ENCODE peak calls at places on chromosomes 12 and 14, in five cellular contexts. V is lung, C is lower lobe of right lung, D is MM.1S, Q is A673. K is an unnamed sample.

GRCh38 chr14:95157987-95158712 is 821 bp upstream of the DICER1 start:
- DNase-seq in Q (no peak), D (peak; percentile 42), C (no peak), V (no peak), K (peak; percentile 45)

GRCh38 chr12:130792926-130793849 is 45.9 kb downstream of the STX2 start:
- DNase-seq in D (no peak), Q (no peak), C (no peak), V (no peak), K (no peak)

GRCh38 chr12:53991077-53991460 is 6.1 kb downstream of the HOXC10 start:
- DNase-seq in Q (no peak), C (no peak), V (no peak), D (no peak), K (no peak)

GRCh38 chr14:52735921-52736489 is 6.0 kb downstream of the STYX start:
- DNase-seq in C (no peak), V (no peak), Q (no peak), D (no peak), K (no peak)

GRCh38 chr12:113961921-113962710 is 4.0 kb downstream of the RBM19 start:
- DNase-seq in C (no peak), Q (no peak), V (no peak), D (no peak), K (peak; percentile 77)

GRCh38 chr12:109288571-109288970 is 20.5 kb downstream of the FOXN4 start:
- DNase-seq in C (no peak), V (no peak), D (no peak), Q (no peak), K (no peak)

GRCh38 chr12:131211279-131211938 is 257.7 kb downstream of the ADGRD1 start:
- DNase-seq in D (no peak), Q (no peak), V (no peak), C (no peak), K (no peak)

GRCh38 chr14:24665440-24665991 is 31.5 kb upstream of the GZMB start:
- DNase-seq in Q (no peak), V (no peak), C (no peak), D (peak; percentile 69), K (peak; percentile 28)

GRCh38 chr12:108833355-108833733 is 24.0 kb downstream of the SSH1 start:
- DNase-seq in V (no peak), Q (peak; percentile 52), D (no peak), C (peak; percentile 64), K (no peak)

GRCh38 chr14:100018482-100018881 is 46.7 kb upstream of the EVL start:
- DNase-seq in Q (no peak), V (no peak), C (no peak), D (no peak), K (no peak)

GRCh38 chr12:113582521-113583218 is 111.0 kb upstream of the LHX5 start:
- DNase-seq in V (no peak), D (no peak), C (no peak), Q (no peak), K (no peak)

GRCh38 chr14:85528080-85528881 is 1.7 kb upstream of the FLRT2 start:
- DNase-seq in Q (peak; percentile 90), C (no peak), D (no peak), V (no peak), K (no peak)

GRCh38 chr14:24339284-24340151 is at the start of gene RIPK3:
- DNase-seq in D (peak; percentile 52), C (peak; percentile 87), V (peak; percentile 78), Q (no peak), K (peak; percentile 81)

GRCh38 chr14:53306926-53307325 is 153.8 kb upstream of the DDHD1 start:
- DNase-seq in Q (no peak), D (no peak), C (no peak), V (no peak), K (no peak)

GRCh38 chr12:89059061-89059460 is 293.2 kb downstream of the DUSP6 start:
- DNase-seq in C (no peak), D (no peak), V (no peak), Q (no peak), K (no peak)

GRCh38 chr14:73142216-73142615 is 5.9 kb downstream of the PSEN1 start:
- DNase-seq in Q (no peak), V (no peak), D (peak; percentile 70), C (no peak), K (peak; percentile 52)

GRCh38 chr12:118436002-118436724 is 59.8 kb downstream of the SUDS3 start:
- DNase-seq in Q (peak; percentile 47), D (no peak), C (no peak), V (no peak), K (peak; percentile 27)

GRCh38 chr14:32593290-32593942 is 264.3 kb downstream of the AKAP6 start:
- DNase-seq in C (no peak), Q (no peak), V (no peak), D (no peak), K (no peak)

DNA sequence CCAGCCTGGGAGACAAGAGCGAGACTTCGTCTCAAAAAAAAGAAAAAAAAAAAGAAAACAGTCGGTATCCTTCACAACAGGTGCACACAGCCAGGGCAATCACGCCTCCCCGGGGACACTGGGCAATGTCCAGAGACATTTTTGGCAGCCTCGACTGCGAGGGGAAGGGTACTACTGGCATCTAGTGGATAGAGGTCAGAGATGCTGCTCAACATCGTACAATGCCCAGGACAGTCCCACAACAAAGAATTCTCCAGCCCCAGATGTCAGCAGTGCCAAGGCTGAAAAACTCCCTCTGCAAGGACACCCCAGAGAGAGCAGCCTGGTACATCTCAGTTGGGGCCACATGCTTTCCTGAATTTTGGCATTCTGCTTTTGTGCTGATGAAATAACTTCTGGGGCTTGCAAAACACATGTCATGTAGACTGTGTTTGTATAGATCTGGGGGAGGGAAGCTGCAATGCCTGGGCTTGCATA is 21.5 kb downstream of the ALDH2 start:
- DNase-seq in C (no peak), Q (peak; percentile 36), V (no peak), D (no peak), K (peak; percentile 60)
- TF ChIP-seq CTCF in C (peak; percentile 35), Q (peak; percentile 27), V (no peak), D (no peak), K (peak; percentile 49)

DNA sequence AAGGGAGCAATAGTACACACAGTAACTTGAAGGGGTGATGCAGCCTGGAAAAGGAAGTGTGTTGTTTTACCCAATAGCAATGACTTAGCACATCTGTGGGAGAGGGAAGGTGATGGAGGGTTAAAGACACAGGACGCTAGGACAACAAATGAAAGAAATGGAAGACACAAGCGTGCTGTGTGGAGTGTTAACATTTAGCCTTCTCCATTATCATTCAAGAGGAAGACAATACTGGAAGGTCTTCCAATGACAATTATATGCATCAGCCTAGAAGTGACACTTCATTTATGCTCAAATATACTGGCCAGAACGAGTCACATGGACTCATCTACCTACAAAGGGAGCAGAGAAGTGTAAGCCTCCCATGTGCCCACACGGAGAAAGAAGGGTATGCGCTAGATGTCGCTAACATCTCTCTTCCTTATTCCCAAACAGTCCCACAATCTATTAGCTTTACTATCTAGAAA is 20.5 kb downstream of the PPM1H start:
- DNase-seq in C (no peak), D (no peak), Q (no peak), V (no peak), K (no peak)
- TF ChIP-seq CTCF in C (no peak), D (no peak), Q (no peak), V (no peak), K (no peak)

DNA sequence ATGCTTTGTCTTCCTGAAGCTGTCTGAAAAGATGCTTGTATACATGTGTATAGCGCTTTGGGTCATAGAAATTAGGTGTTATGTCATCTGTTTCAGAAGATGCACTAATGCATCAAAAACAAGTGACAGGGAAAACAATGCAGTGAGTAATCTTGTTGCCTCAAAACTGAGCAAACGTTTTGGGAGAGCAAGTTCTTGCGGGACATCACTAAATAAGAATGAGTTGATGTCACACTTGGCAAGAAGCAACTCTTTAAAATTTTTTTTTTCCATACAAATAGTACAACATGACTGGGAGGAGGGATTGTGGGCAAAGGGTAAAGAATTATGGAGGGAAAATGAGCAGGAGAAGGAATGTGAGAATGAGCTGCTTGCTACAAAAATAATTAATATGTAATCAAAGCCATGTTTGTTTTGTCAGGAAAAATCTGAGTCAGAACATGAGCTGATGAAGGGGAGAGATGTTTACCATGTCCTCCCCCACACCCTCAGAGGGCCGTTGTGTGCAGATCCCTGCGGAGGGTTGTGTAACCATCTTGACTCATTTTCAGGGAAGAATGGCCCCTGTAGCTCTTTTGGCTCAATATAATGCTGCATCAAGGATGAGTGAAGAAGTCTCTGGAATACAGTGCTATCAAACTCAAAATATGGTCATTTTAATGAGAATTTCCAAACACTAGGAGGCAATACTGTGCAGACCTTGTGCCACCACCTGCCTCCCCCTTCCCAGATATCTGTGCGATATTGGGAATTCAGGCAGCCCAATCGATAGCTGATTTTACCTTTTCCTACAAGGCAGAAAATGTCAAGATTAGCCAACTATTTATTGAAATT is 41.4 kb downstream of the BORCS5 start:
- DNase-seq in Q (peak; percentile 28), C (no peak), V (peak; percentile 63), D (no peak), K (no peak)
- TF ChIP-seq CTCF in Q (peak; percentile 37), C (no peak), V (no peak), D (no peak), K (no peak)

GRCh38 chr12:110600254-110600653 is 13.7 kb upstream of the TCTN1 start:
- DNase-seq in D (peak; percentile 51), C (no peak), V (no peak), Q (peak; percentile 77), K (peak; percentile 57)
- TF ChIP-seq CTCF in D (peak; percentile 31), C (peak; percentile 43), V (peak; percentile 15), Q (peak; percentile 60), K (no peak)

GRCh38 chr14:59570122-59570521 is 6.5 kb downstream of the CCDC175 start:
- DNase-seq in D (no peak), Q (peak; percentile 56), C (no peak), V (no peak), K (no peak)
- TF ChIP-seq CTCF in D (no peak), Q (peak; percentile 62), C (no peak), V (no peak), K (no peak)

GRCh38 chr12:127690161-127690560 is 576.8 kb upstream of the TMEM132C start:
- DNase-seq in V (no peak), D (no peak), C (no peak), Q (peak; percentile 30), K (no peak)
- TF ChIP-seq CTCF in V (no peak), D (peak; percentile 10), C (no peak), Q (peak; percentile 59), K (no peak)

K was measured in GM13976.